ENCODE peak calls at places on chromosomes 7 and 10, in five cellular contexts. P is iris pigment epithelial cell, R is K562, G is endothelial cell, C is fibroblast of pulmonary artery. L is an unnamed sample.

GRCh38 chr10:88168171-88169036 is 305.0 kb downstream of the PTEN start:
- DNase-seq in P (no peak), R (no peak), G (no peak), C (no peak), L (no peak)

GRCh38 chr10:10540383-10540782 is 477.3 kb upstream of the CELF2 start:
- DNase-seq in P (no peak), R (no peak), G (no peak), C (no peak), L (no peak)

GRCh38 chr10:38038107-38038931 is 27.8 kb downstream of the ZNF33A start:
- DNase-seq in P (peak), R (no peak), G (no peak), C (peak), L (peak)

GRCh38 chr7:133853706-133854276 is 273.3 kb upstream of the LRGUK start:
- DNase-seq in P (peak), R (peak), G (peak), C (peak), L (no peak)

GRCh38 chr10:124478517-124478916 is 16.9 kb downstream of the LHPP start:
- DNase-seq in P (no peak), R (no peak), G (no peak), C (no peak), L (no peak)

GRCh38 chr7:45223728-45224630 is 66.4 kb downstream of the RAMP3 start:
- DNase-seq in P (no peak), R (no peak), G (no peak), C (no peak), L (no peak)

GRCh38 chr7:137000621-137001020 is 132.2 kb downstream of the CHRM2 start:
- DNase-seq in P (no peak), R (no peak), G (no peak), C (no peak), L (no peak)

GRCh38 chr7:145036592-145037386 is 200.9 kb upstream of the TPK1 start:
- DNase-seq in P (peak), R (peak), G (peak), C (peak), L (no peak)

GRCh38 chr10:56605043-56605442 is 244.0 kb upstream of the ZWINT start:
- DNase-seq in P (no peak), R (no peak), G (no peak), C (no peak), L (no peak)

GRCh38 chr7:71630521-71630920 is 498.6 kb downstream of the GALNT17 start:
- DNase-seq in P (no peak), R (no peak), G (no peak), C (no peak), L (no peak)

GRCh38 chr7:146655928-146656797 is 539.6 kb downstream of the CNTNAP2 start:
- DNase-seq in P (no peak), R (no peak), G (no peak), C (no peak), L (no peak)

GRCh38 chr10:21524526-21525366 is 736 bp downstream of the SKIDA1 start:
- DNase-seq in P (peak), R (no peak), G (peak), C (peak), L (no peak)

GRCh38 chr10:31602541-31603244 is 283.7 kb downstream of the ZEB1 start:
- DNase-seq in P (peak), R (no peak), G (peak), C (peak), L (peak)

GRCh38 chr7:128830231-128831177 is at the start of gene FLNC:
- DNase-seq in P (peak), R (peak), G (peak), C (peak), L (peak)

GRCh38 chr7:149497467-149498261 is at the start of gene ZNF746:
- DNase-seq in P (peak), R (peak), G (peak), C (peak), L (peak)

GRCh38 chr7:2953099-2953498 is 90.6 kb downstream of the CARD11 start:
- DNase-seq in P (no peak), R (no peak), G (no peak), C (no peak), L (no peak)

GRCh38 chr7:69765879-69766278 is 167.6 kb downstream of the AUTS2 start:
- DNase-seq in P (no peak), R (no peak), G (no peak), C (no peak), L (no peak)

GRCh38 chr7:106466867-106467266 is 182.1 kb upstream of the NAMPT start:
- DNase-seq in P (no peak), R (no peak), G (no peak), C (no peak), L (no peak)

GRCh38 chr10:68365611-68366010 is 32.9 kb upstream of the PBLD start:
- DNase-seq in P (no peak), R (no peak), G (no peak), C (no peak), L (no peak)

GRCh38 chr10:31536297-31536696 is 217.3 kb downstream of the ZEB1 start:
- DNase-seq in P (peak), R (no peak), G (no peak), C (peak), L (no peak)

GRCh38 chr10:6065845-6066244 is 3.7 kb upstream of the IL2RA start:
- DNase-seq in P (peak), R (no peak), G (no peak), C (peak), L (no peak)

GRCh38 chr7:38169862-38170261 is 8.2 kb upstream of the STARD3NL start:
- DNase-seq in P (peak), R (no peak), G (no peak), C (peak), L (no peak)

GRCh38 chr7:29969706-29970105 is 19.9 kb downstream of the SCRN1 start:
- DNase-seq in P (no peak), R (no peak), G (no peak), C (no peak), L (no peak)

GRCh38 chr10:35004651-35005050 is 85.5 kb downstream of the CUL2 start:
- DNase-seq in P (peak), R (no peak), G (no peak), C (no peak), L (no peak)

GRCh38 chr7:48040944-48041664 is 5.8 kb downstream of the C7orf57 start:
- DNase-seq in P (no peak), R (no peak), G (no peak), C (no peak), L (no peak)

GRCh38 chr10:113620486-113620885 is 43.4 kb downstream of the NRAP start:
- DNase-seq in P (no peak), R (no peak), G (no peak), C (no peak), L (no peak)

GRCh38 chr10:78756604-78757442 is 311.9 kb upstream of the ZMIZ1 start:
- DNase-seq in P (peak), R (no peak), G (peak), C (peak), L (no peak)

GRCh38 chr7:73827568-73828106 is 3.2 kb upstream of the CLDN4 start:
- DNase-seq in P (no peak), R (no peak), G (no peak), C (no peak), L (no peak)

L was measured in B cell.